ENCODE peak calls at places on chromosomes 6 and 20, in nine cellular contexts. C is NCI-H1105; R is MV-4-11; B is ELR; Q is memory B cell; J is stimulated activated CD8-positive, alpha-beta memory T cell treated with anti-CD3 and anti-CD28 coated beads, Interleukin-15, amount 100 ng/mL, for 48 hours; X is ovary; O is T-helper 2 cell; K is choroid plexus epithelial cell. N is an unnamed sample.

GRCh38 chr6:118940770-118941169 is 5.8 kb upstream of the MCM9 start:
- DNase-seq in C (no peak), R (no peak), B (no peak), Q (no peak), J (no peak), X (no peak), O (no peak), K (no peak), N (no peak)

GRCh38 chr6:156779206-156780116 is 2.3 kb downstream of the ARID1B start:
- DNase-seq in C (peak; percentile 57), R (peak; percentile 29), B (peak; percentile 52), Q (peak; percentile 57), J (peak; percentile 44), X (peak; percentile 67), O (peak; percentile 23), K (no peak), N (peak; percentile 30)

GRCh38 chr20:58523072-58523681 is 8.0 kb upstream of the APCDD1L start:
- DNase-seq in C (no peak), R (no peak), B (no peak), Q (no peak), J (no peak), X (no peak), O (no peak), K (no peak), N (no peak)

GRCh38 chr6:147689398-147689797 is 180.9 kb downstream of the SAMD5 start:
- DNase-seq in C (no peak), R (no peak), B (peak; percentile 79), Q (no peak), J (no peak), X (no peak), O (no peak), K (no peak), N (no peak)

GRCh38 chr6:116941727-116942126 is 64.7 kb downstream of the RFX6 start:
- DNase-seq in C (no peak), R (no peak), B (peak; percentile 21), Q (no peak), J (no peak), X (no peak), O (no peak), K (no peak), N (no peak)

GRCh38 chr20:61748376-61748775 is 317.3 kb downstream of the TAF4 start:
- DNase-seq in C (no peak), R (no peak), B (no peak), Q (no peak), J (no peak), X (no peak), O (no peak), K (peak; percentile 54), N (no peak)

GRCh38 chr6:119506631-119507174 is 157.1 kb upstream of the MAN1A1 start:
- DNase-seq in C (no peak), R (no peak), B (no peak), Q (no peak), J (no peak), X (no peak), O (no peak), K (no peak), N (no peak)

GRCh38 chr20:38900606-38901005 is 25.6 kb upstream of the FAM83D start:
- DNase-seq in C (no peak), R (no peak), B (no peak), Q (no peak), J (no peak), X (no peak), O (no peak), K (no peak), N (no peak)

GRCh38 chr6:26054937-26055669 is 32.1 kb upstream of the HFE start:
- DNase-seq in C (peak; percentile 87), R (peak; percentile 98), B (peak; percentile 98), Q (peak; percentile 73), J (peak; percentile 80), X (peak; percentile 85), O (peak; percentile 50), K (peak; percentile 98), N (peak; percentile 92)

GRCh38 chr6:123962508-123962907 is 158.8 kb downstream of the NKAIN2 start:
- DNase-seq in C (peak; percentile 97), R (no peak), B (no peak), Q (no peak), J (no peak), X (no peak), O (no peak), K (no peak), N (no peak)

N was measured in prostate gland.